ENCODE peak calls at places on chromosomes 2 and 18, in seven cellular contexts. One of them, this sample, is unnamed.

GRCh38 chr2:45269149-45269793 is 260.0 kb upstream of the SIX2 start:
- DNase-seq in GM12892: no peak
- DNase-seq in heart left ventricle: no peak
- DNase-seq in spleen: no peak
- DNase-seq in ovary: no peak
- DNase-seq in H54: no peak
- DNase-seq in GM12891: no peak
- DNase-seq in this sample: no peak

GRCh38 chr2:197707316-197708213 is 2.4 kb downstream of the MARS2 start:
- DNase-seq in heart left ventricle: no peak
- DNase-seq in GM12892: no peak
- DNase-seq in GM12891: no peak
- DNase-seq in H54: peak
- DNase-seq in spleen: no peak
- DNase-seq in ovary: no peak
- DNase-seq in this sample: no peak

GRCh38 chr2:66519264-66519843 is 84.4 kb downstream of the MEIS1 start:
- DNase-seq in spleen: no peak
- DNase-seq in GM12892: no peak
- DNase-seq in H54: no peak
- DNase-seq in heart left ventricle: no peak
- DNase-seq in GM12891: no peak
- DNase-seq in ovary: no peak
- DNase-seq in this sample: no peak

GRCh38 chr2:71943238-71944182 is 204.2 kb downstream of the CYP26B1 start:
- DNase-seq in spleen: peak
- DNase-seq in H54: no peak
- DNase-seq in GM12892: no peak
- DNase-seq in GM12891: no peak
- DNase-seq in ovary: no peak
- DNase-seq in heart left ventricle: peak
- DNase-seq in this sample: no peak

GRCh38 chr2:233061007-233061590 is 957 bp downstream of the INPP5D start:
- DNase-seq in H54: no peak
- DNase-seq in ovary: no peak
- DNase-seq in spleen: peak
- DNase-seq in GM12892: peak
- DNase-seq in heart left ventricle: no peak
- DNase-seq in GM12891: no peak
- DNase-seq in this sample: peak

GRCh38 chr2:231016576-231017249 is 20.6 kb upstream of the C2orf72 start:
- DNase-seq in ovary: no peak
- DNase-seq in H54: no peak
- DNase-seq in spleen: no peak
- DNase-seq in heart left ventricle: no peak
- DNase-seq in GM12891: no peak
- DNase-seq in GM12892: no peak
- DNase-seq in this sample: no peak

GRCh38 chr18:6859676-6860422 is 130.3 kb downstream of the ARHGAP28 start:
- DNase-seq in H54: no peak
- DNase-seq in ovary: no peak
- DNase-seq in GM12891: no peak
- DNase-seq in GM12892: no peak
- DNase-seq in spleen: no peak
- DNase-seq in heart left ventricle: no peak
- DNase-seq in this sample: no peak

GRCh38 chr2:201432038-201432437 is 19.2 kb downstream of the TRAK2 start:
- DNase-seq in GM12892: no peak
- DNase-seq in heart left ventricle: no peak
- DNase-seq in ovary: no peak
- DNase-seq in GM12891: no peak
- DNase-seq in spleen: no peak
- DNase-seq in H54: no peak
- DNase-seq in this sample: no peak

GRCh38 chr2:1498176-1498575 is 84.9 kb downstream of the TPO start:
- DNase-seq in GM12891: no peak
- DNase-seq in GM12892: no peak
- DNase-seq in spleen: peak
- DNase-seq in H54: no peak
- DNase-seq in heart left ventricle: no peak
- DNase-seq in ovary: no peak
- DNase-seq in this sample: peak

GRCh38 chr2:236569593-236569973 is at the start of gene ACKR3:
- DNase-seq in ovary: peak
- DNase-seq in heart left ventricle: peak
- DNase-seq in spleen: peak
- DNase-seq in H54: peak
- DNase-seq in GM12892: peak
- DNase-seq in GM12891: peak
- DNase-seq in this sample: peak

GRCh38 chr2:238027591-238028415 is 33.0 kb upstream of the SCLY start:
- DNase-seq in GM12891: no peak
- DNase-seq in heart left ventricle: no peak
- DNase-seq in GM12892: no peak
- DNase-seq in spleen: no peak
- DNase-seq in H54: no peak
- DNase-seq in ovary: no peak
- DNase-seq in this sample: no peak

GRCh38 chr2:164620873-164621760 is at the start of gene GRB14:
- DNase-seq in ovary: peak
- DNase-seq in heart left ventricle: peak
- DNase-seq in GM12891: no peak
- DNase-seq in H54: no peak
- DNase-seq in GM12892: peak
- DNase-seq in spleen: peak
- DNase-seq in this sample: no peak

GRCh38 chr2:181790716-181791649 is 100.5 kb upstream of the ITPRID2 start:
- DNase-seq in H54: peak
- DNase-seq in GM12891: no peak
- DNase-seq in spleen: no peak
- DNase-seq in ovary: no peak
- DNase-seq in GM12892: no peak
- DNase-seq in heart left ventricle: no peak
- DNase-seq in this sample: no peak

GRCh38 chr2:240469747-240470146 is 34.3 kb downstream of the GPC1 start:
- DNase-seq in ovary: peak
- DNase-seq in GM12892: no peak
- DNase-seq in heart left ventricle: no peak
- DNase-seq in GM12891: no peak
- DNase-seq in H54: no peak
- DNase-seq in spleen: peak
- DNase-seq in this sample: no peak

DNA sequence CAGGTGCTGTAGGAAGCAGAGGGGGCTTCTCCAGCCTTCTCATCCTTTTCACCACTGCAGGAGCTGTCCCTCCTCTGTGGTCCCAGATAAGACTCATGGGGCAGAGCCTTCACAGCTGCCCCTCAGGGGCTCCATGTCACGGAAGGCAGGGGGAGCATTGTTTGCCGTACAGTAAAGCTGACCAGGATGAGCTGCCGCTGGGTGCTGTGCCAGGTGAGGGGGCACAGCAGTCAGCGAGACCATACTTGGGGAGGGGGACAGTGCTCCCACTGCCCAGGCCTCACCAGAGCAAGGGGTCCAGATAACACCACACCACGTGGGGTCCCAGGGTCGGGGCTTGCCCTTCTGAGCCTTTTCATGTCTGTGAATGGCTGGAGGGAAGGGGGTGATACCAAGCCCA is 46.3 kb downstream of the PLEKHB2 start:
- DNase-seq in ovary: no peak
- DNase-seq in heart left ventricle: no peak
- DNase-seq in GM12891: no peak
- DNase-seq in spleen: no peak
- DNase-seq in GM12892: no peak
- DNase-seq in H54: no peak
- DNase-seq in this sample: no peak
- TF ChIP-seq POLR2A in ovary: no peak
- TF ChIP-seq POLR2A in heart left ventricle: no peak
- TF ChIP-seq POLR2A in GM12891: no peak
- TF ChIP-seq POLR2A in spleen: no peak
- TF ChIP-seq POLR2A in GM12892: no peak
- TF ChIP-seq POLR2A in H54: no peak
- TF ChIP-seq POLR2A in this sample: no peak

DNA sequence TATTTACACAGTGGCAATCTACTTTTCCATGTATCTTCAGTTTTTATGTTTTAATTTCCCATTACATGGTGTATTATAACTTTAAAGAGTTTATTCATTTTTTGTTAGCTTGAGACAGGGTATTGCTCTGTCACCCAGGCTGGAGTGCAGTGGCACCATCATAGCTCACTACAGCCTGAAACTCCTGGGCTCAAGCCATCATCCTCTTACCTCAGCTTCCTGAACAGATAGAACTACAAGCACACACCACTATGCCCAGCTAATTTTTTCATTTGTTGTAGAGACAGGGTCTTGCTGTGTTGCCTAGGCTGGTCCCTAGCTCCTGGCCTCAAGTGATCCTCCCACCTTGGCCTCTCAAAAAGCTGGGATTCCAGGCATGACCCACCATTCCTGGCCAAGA is 66.8 kb downstream of the COA5 start:
- DNase-seq in GM12891: no peak
- DNase-seq in H54: no peak
- DNase-seq in GM12892: no peak
- DNase-seq in ovary: no peak
- DNase-seq in heart left ventricle: no peak
- DNase-seq in spleen: peak
- DNase-seq in this sample: no peak
- TF ChIP-seq POLR2A in GM12891: no peak
- TF ChIP-seq POLR2A in H54: no peak
- TF ChIP-seq POLR2A in GM12892: no peak
- TF ChIP-seq POLR2A in ovary: no peak
- TF ChIP-seq POLR2A in heart left ventricle: no peak
- TF ChIP-seq POLR2A in spleen: no peak
- TF ChIP-seq POLR2A in this sample: no peak

GRCh38 chr2:27058210-27058609 is 6.7 kb downstream of the AGBL5 start:
- DNase-seq in spleen: no peak
- DNase-seq in heart left ventricle: no peak
- DNase-seq in H54: no peak
- DNase-seq in GM12891: no peak
- DNase-seq in GM12892: no peak
- DNase-seq in ovary: no peak
- DNase-seq in this sample: peak

GRCh38 chr2:27060323-27060722 is 8.9 kb downstream of the AGBL5 start:
- DNase-seq in ovary: no peak
- DNase-seq in spleen: no peak
- DNase-seq in GM12892: no peak
- DNase-seq in GM12891: no peak
- DNase-seq in H54: no peak
- DNase-seq in heart left ventricle: no peak
- DNase-seq in this sample: peak

GRCh38 chr2:27054721-27055120 is 3.3 kb downstream of the AGBL5 start:
- DNase-seq in GM12892: no peak
- DNase-seq in spleen: no peak
- DNase-seq in GM12891: no peak
- DNase-seq in heart left ventricle: no peak
- DNase-seq in ovary: no peak
- DNase-seq in H54: no peak
- DNase-seq in this sample: peak

GRCh38 chr2:27057184-27057583 is 5.7 kb downstream of the AGBL5 start:
- DNase-seq in heart left ventricle: no peak
- DNase-seq in spleen: no peak
- DNase-seq in GM12892: no peak
- DNase-seq in ovary: no peak
- DNase-seq in GM12891: no peak
- DNase-seq in H54: no peak
- DNase-seq in this sample: peak

GRCh38 chr2:27059141-27059820 is 7.8 kb downstream of the AGBL5 start:
- DNase-seq in GM12891: no peak
- DNase-seq in H54: no peak
- DNase-seq in heart left ventricle: no peak
- DNase-seq in ovary: no peak
- DNase-seq in GM12892: no peak
- DNase-seq in spleen: peak
- DNase-seq in this sample: peak
- TF ChIP-seq POLR2A in GM12891: no peak
- TF ChIP-seq POLR2A in H54: no peak
- TF ChIP-seq POLR2A in heart left ventricle: no peak
- TF ChIP-seq POLR2A in ovary: no peak
- TF ChIP-seq POLR2A in GM12892: no peak
- TF ChIP-seq POLR2A in spleen: no peak
- TF ChIP-seq POLR2A in this sample: no peak

GRCh38 chr2:188294547-188294946 is 2.9 kb downstream of the GULP1 start:
- DNase-seq in ovary: no peak
- DNase-seq in spleen: no peak
- DNase-seq in GM12891: no peak
- DNase-seq in GM12892: no peak
- DNase-seq in heart left ventricle: no peak
- DNase-seq in H54: no peak
- DNase-seq in this sample: no peak

GRCh38 chr2:188293601-188294482 is 2.2 kb downstream of the GULP1 start:
- DNase-seq in H54: no peak
- DNase-seq in spleen: no peak
- DNase-seq in GM12892: no peak
- DNase-seq in heart left ventricle: peak
- DNase-seq in ovary: peak
- DNase-seq in GM12891: no peak
- DNase-seq in this sample: peak

GRCh38 chr2:188291142-188291616 is 495 bp upstream of the GULP1 start:
- DNase-seq in GM12891: no peak
- DNase-seq in ovary: no peak
- DNase-seq in GM12892: no peak
- DNase-seq in heart left ventricle: no peak
- DNase-seq in H54: no peak
- DNase-seq in spleen: no peak
- DNase-seq in this sample: no peak

GRCh38 chr2:188292446-188293239 is 969 bp downstream of the GULP1 start:
- DNase-seq in spleen: peak
- DNase-seq in H54: peak
- DNase-seq in ovary: peak
- DNase-seq in heart left ventricle: peak
- DNase-seq in GM12891: no peak
- DNase-seq in GM12892: no peak
- DNase-seq in this sample: peak

GRCh38 chr2:188291617-188292445 is at the start of gene GULP1:
- DNase-seq in spleen: peak
- DNase-seq in ovary: peak
- DNase-seq in H54: peak
- DNase-seq in GM12891: peak
- DNase-seq in GM12892: no peak
- DNase-seq in heart left ventricle: peak
- DNase-seq in this sample: peak
- TF ChIP-seq POLR2A in spleen: no peak
- TF ChIP-seq POLR2A in ovary: no peak
- TF ChIP-seq POLR2A in H54: no peak
- TF ChIP-seq POLR2A in GM12891: no peak
- TF ChIP-seq POLR2A in GM12892: no peak
- TF ChIP-seq POLR2A in heart left ventricle: no peak
- TF ChIP-seq POLR2A in this sample: no peak

GRCh38 chr18:3060667-3061580 is 48.0 kb upstream of the LPIN2 start:
- DNase-seq in GM12891: no peak
- DNase-seq in spleen: no peak
- DNase-seq in heart left ventricle: peak
- DNase-seq in GM12892: no peak
- DNase-seq in H54: no peak
- DNase-seq in ovary: no peak
- DNase-seq in this sample: no peak
- TF ChIP-seq POLR2A in GM12891: no peak
- TF ChIP-seq POLR2A in spleen: no peak
- TF ChIP-seq POLR2A in heart left ventricle: no peak
- TF ChIP-seq POLR2A in GM12892: no peak
- TF ChIP-seq POLR2A in H54: no peak
- TF ChIP-seq POLR2A in ovary: no peak
- TF ChIP-seq POLR2A in this sample: no peak